ENCODE peak calls at places on chromosomes 5 and 9, in four cellular contexts. I is IMR-90, M is psoas muscle, U is Panc1. G is an unnamed sample. For H3K4me1, the result is how much of the 10 kb centered on the place peaks cover.

GRCh38 chr9:74125916-74126315 is 371.2 kb upstream of the RORB start:
- DNase-seq in I (no peak), M (no peak), U (no peak), G (no peak)

GRCh38 chr5:37197340-37198050 is 51.7 kb downstream of the CPLANE1 start:
- DNase-seq in I (peak), M (no peak), U (no peak), G (no peak)

GRCh38 chr9:113152699-113153098 is 1.9 kb downstream of the SLC31A2 start:
- DNase-seq in I (no peak), M (no peak), U (no peak), G (no peak)

GRCh38 chr5:135660826-135661555 is 82.2 kb upstream of the CXCL14 start:
- DNase-seq in I (no peak), M (no peak), U (no peak), G (no peak)

GRCh38 chr5:42985129-42986037 is 54.7 kb downstream of the ANXA2R start:
- DNase-seq in I (peak), M (no peak), U (peak), G (no peak)

GRCh38 chr5:120361941-120362340 is 102.2 kb upstream of the PRR16 start:
- DNase-seq in I (no peak), M (no peak), U (no peak), G (no peak)

GRCh38 chr5:9045946-9046345 is 499.9 kb downstream of the SEMA5A start:
- DNase-seq in I (no peak), M (no peak), U (no peak), G (no peak)

GRCh38 chr5:144315994-144316634 is 145.4 kb downstream of the KCTD16 start:
- DNase-seq in I (no peak), M (no peak), U (no peak), G (peak)

GRCh38 chr9:111914749-111915424 is 18.3 kb downstream of the UGCG start:
- DNase-seq in I (no peak), M (no peak), U (no peak), G (no peak)

GRCh38 chr9:125756499-125756898 is 9.3 kb downstream of the PBX3 start:
- DNase-seq in I (no peak), M (no peak), U (no peak), G (no peak)

GRCh38 chr9:136049451-136050265 is 45.4 kb downstream of the NACC2 start:
- DNase-seq in I (no peak), M (no peak), U (no peak), G (no peak)

GRCh38 chr5:54403121-54403520 is 52.4 kb upstream of the HSPB3 start:
- DNase-seq in I (no peak), M (no peak), U (no peak), G (no peak)

GRCh38 chr9:98222885-98223640 is 30.6 kb upstream of the CORO2A start:
- DNase-seq in I (peak), M (no peak), U (no peak), G (no peak)

GRCh38 chr9:73423891-73424290 is 272.2 kb downstream of the ANXA1 start:
- DNase-seq in I (no peak), M (no peak), U (no peak), G (no peak)

GRCh38 chr5:172380992-172381643 is 73.2 kb downstream of the SH3PXD2B start:
- DNase-seq in I (peak), M (peak), U (no peak), G (peak)

GRCh38 chr5:66897355-66897754 is 299.2 kb downstream of the CD180 start:
- DNase-seq in I (no peak), M (no peak), U (no peak), G (no peak)

GRCh38 chr5:72752909-72753308 is 63.6 kb upstream of the TNPO1 start:
- DNase-seq in I (no peak), M (no peak), U (no peak), G (no peak)

GRCh38 chr9:108708448-108708847 is 147.3 kb downstream of the ACTL7B start:
- DNase-seq in I (no peak), M (no peak), U (no peak), G (no peak)

GRCh38 chr5:164688437-164688836 is 1183.0 kb downstream of the MAT2B start:
- DNase-seq in I (no peak), M (no peak), U (no peak), G (no peak)

GRCh38 chr9:34715639-34716215 is 5.8 kb upstream of the CCL21 start:
- DNase-seq in I (no peak), M (no peak), U (no peak), G (no peak)

GRCh38 chr5:29796018-29796417 is 1397.5 kb upstream of the CDH6 start:
- DNase-seq in I (no peak), M (no peak), U (no peak), G (no peak)

GRCh38 chr9:35994959-35995358 is 37.0 kb upstream of the OR2S2 start:
- DNase-seq in I (no peak), M (no peak), U (no peak), G (no peak)

GRCh38 chr9:99142275-99142674 is 37.4 kb downstream of the TGFBR1 start:
- DNase-seq in I (no peak), M (no peak), U (no peak), G (no peak)

GRCh38 chr5:14449052-14449661 is 132.4 kb upstream of the OTULINL start:
- DNase-seq in I (peak), M (no peak), U (no peak), G (no peak)

GRCh38 chr5:83844320-83845068 is 123.8 kb upstream of the HAPLN1 start:
- DNase-seq in I (peak), M (no peak), U (no peak), G (no peak)

GRCh38 chr9:113558632-113559502 is 95.3 kb downstream of the RGS3 start:
- DNase-seq in I (peak), M (peak), U (no peak), G (peak)

GRCh38 chr5:139273322-139273571 is 20.3 kb upstream of the MATR3 start:
- DNase-seq in I (no peak), M (no peak), U (no peak), G (no peak)

GRCh38 chr5:139271201-139272027 is 22.1 kb upstream of the MATR3 start:
- DNase-seq in I (peak), M (no peak), U (no peak), G (no peak)

GRCh38 chr5:139273572-139274264 is 19.8 kb upstream of the MATR3 start:
- DNase-seq in I (peak), M (peak), U (no peak), G (peak)

GRCh38 chr5:139275536-139276297 is 17.8 kb upstream of the MATR3 start:
- DNase-seq in I (no peak), M (no peak), U (no peak), G (no peak)

DNA sequence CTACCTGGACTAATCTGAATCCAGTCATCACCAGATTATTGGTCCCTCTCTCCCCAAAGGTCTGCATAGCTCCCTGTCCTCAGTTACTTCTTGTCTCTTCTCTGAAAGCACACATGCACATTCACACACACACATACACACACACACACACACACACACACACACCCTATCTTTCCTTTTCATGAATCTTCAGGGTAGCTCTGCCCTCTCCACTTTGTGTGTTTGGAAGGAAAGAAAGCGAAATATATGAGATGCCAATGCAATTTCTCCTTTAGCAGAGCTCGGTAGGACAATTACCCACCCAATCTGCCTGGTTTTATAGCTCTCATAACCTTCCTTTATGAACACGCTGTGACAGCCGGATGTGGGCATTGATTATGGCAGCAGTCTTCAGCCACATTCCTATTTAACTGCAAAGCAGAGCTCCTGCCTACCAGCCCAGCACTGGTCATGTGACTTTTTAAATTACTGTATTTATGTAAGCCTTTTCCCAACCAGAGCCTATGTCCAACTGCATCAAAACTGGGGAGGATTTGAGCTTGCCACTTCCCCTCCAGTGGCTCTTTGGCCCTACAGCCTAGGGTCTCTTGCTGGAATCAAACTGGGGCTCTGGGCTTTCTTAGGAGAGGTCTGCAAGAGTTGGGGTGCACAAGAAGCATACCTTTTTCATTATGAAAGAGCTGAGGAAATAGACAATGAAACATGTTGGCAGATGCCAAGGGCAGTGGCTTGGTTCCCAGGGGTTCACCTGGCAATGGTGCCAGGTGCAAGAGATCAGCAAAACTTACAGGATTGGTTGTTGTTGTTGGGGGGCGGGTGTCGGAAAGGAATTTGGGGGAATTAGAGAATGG is 20.8 kb upstream of the MATR3 start:
- DNase-seq in I (peak), M (no peak), U (no peak), G (peak)
- H3K4me1 ChIP-seq in I (under half), M (half or more), U (under half), G (under half)

GRCh38 chr5:180787025-180787424 is 15.6 kb downstream of the MGAT1 start:
- DNase-seq in I (peak), M (no peak), U (no peak), G (no peak)

GRCh38 chr5:180785794-180786221 is 16.8 kb downstream of the MGAT1 start:
- DNase-seq in I (peak), M (no peak), U (no peak), G (no peak)

GRCh38 chr5:180790020-180790419 is 12.6 kb downstream of the MGAT1 start:
- DNase-seq in I (no peak), M (no peak), U (no peak), G (no peak)

GRCh38 chr5:180786398-180787005 is 16.1 kb downstream of the MGAT1 start:
- DNase-seq in I (no peak), M (no peak), U (no peak), G (no peak)

GRCh38 chr5:180787711-180788431 is 14.7 kb downstream of the MGAT1 start:
- DNase-seq in I (peak), M (no peak), U (no peak), G (no peak)
- H3K27ac ChIP-seq in I (peak), M (peak), U (no peak), G (peak)

GRCh38 chr5:95858661-95859326 is 36.3 kb upstream of the GLRX start:
- DNase-seq in I (peak), M (peak), U (peak), G (peak)
- H3K4me1 ChIP-seq in I (under half), M (half or more), U (under half), G (under half)

GRCh38 chr5:169781452-169782345 is 144.6 kb downstream of the DOCK2 start:
- DNase-seq in I (no peak), M (no peak), U (no peak), G (no peak)

GRCh38 chr5:169777112-169777511 is 140.0 kb downstream of the DOCK2 start:
- DNase-seq in I (no peak), M (no peak), U (no peak), G (no peak)

DNA sequence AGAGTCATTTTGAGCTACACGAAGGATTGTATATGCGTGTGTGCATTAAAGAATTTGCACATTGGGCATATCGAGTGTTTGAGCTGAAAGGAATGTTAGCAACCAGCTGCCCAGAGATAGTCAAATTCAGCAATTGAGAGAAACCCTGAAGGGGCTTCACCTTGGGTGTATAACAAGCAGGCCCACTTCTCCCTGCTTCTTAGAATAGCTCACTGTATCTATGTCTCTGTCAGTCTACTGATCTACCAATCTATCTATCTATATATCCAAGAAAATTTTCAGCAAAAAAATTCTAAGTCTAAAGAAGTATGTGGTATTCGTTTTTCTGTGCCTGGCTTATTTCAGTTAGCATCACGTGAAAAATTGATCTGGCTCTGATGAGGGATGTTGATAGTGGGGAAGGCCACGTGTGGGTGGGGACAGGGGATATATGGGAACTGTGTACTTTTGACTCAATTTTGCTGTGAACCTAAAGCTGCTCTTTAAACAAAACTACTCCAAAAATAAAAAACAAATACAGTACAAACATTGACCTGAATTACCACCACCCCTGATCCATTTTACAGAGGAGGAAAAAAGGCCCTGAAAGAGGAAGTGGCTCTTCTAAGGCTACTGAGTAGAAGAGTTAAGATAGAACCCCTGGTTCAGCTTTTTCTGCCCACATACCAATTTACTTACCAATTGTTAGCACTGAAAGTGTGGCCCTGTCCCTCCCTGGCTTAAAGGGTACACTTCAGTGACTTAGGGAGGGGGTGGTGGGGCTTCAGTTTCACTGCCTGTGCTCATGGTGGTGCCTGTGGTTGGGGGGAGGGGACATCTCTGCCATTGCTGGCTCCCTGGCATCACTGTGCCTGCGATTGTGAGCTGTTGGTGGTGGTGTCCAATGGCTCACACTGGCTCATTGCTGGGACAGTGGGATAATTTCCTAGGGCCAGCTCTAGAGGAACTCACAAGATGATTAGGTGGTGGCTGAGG is 141.8 kb downstream of the DOCK2 start:
- DNase-seq in I (no peak), M (no peak), U (no peak), G (no peak)
- H3K27ac ChIP-seq in I (no peak), M (no peak), U (no peak), G (no peak)

DNA sequence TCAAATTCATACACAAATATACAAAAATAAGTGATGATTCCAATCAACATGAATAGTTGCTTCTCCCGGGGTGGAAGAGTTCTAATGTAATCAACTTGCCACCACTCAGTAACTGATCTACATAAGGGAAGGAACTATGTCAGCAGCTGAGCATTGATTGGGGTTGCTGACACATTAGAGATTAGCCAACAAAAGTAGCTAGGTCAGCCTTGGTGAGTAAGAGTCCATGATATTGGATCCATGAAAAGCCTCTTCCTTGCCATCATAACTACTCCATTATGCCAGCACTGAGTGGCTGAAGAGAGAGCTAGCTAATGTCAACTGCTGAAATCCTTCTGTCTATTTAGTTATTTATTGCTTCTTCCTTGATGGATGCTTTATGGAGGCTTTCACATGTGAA is 309.8 kb downstream of the NFIB start:
- DNase-seq in I (no peak), M (no peak), U (no peak), G (no peak)
- H3K4me1 ChIP-seq in I (under half), M (under half), U (under half), G (under half)

DNA sequence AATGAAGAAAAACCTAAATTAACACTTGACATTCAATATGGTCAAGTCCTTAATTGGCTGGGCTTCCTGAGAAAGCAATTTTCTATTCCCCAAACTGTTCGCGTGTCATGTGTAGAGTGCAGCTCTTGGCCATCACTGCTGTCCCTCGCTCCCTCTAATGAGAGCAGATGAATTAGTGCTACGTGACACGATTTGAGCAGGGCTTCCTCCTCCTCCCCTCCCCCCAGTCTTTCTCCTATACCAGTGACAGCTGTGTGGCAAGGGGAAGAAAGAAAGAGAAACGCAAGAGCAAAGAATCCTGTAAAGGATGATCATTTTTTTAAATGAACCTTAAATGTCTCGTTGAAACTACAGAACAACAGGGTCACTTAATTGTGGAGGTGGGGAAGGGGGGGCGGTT is 159.6 kb downstream of the BNC2 start:
- DNase-seq in I (no peak), M (no peak), U (no peak), G (no peak)
- H3K27ac ChIP-seq in I (no peak), M (peak), U (peak), G (no peak)

DNA sequence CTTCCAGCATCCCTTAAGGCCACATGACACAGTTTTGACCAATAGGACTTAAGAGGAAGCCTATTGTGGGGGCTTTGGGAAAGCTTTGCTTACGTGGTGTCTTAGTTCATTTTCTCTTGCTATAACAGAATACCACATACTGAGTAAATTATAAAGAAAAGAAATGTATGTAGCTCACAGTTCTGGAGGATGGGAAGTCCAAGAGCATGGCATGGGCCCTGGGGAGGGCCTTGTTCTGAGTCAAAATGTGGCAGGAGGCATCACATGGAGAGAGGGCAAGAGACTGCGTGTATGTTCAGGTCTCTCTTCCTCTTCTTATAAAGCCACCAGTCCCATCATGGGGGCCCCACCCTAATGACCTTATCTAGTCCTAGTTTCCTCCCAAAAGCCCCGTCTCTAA is 68.6 kb upstream of the CPEB4 start:
- DNase-seq in I (no peak), M (no peak), U (no peak), G (no peak)
- H3K4me1 ChIP-seq in I (under half), M (under half), U (under half), G (under half)

GRCh38 chr5:38424237-38425080 is 132.0 kb downstream of the LIFR start:
- DNase-seq in I (no peak), M (no peak), U (no peak), G (no peak)

GRCh38 chr5:38422622-38423021 is 133.8 kb downstream of the LIFR start:
- DNase-seq in I (no peak), M (no peak), U (no peak), G (no peak)

GRCh38 chr5:38423536-38424178 is 132.8 kb downstream of the LIFR start:
- DNase-seq in I (no peak), M (no peak), U (no peak), G (no peak)

GRCh38 chr5:38426986-38427950 is 129.2 kb downstream of the LIFR start:
- DNase-seq in I (peak), M (no peak), U (no peak), G (no peak)

DNA sequence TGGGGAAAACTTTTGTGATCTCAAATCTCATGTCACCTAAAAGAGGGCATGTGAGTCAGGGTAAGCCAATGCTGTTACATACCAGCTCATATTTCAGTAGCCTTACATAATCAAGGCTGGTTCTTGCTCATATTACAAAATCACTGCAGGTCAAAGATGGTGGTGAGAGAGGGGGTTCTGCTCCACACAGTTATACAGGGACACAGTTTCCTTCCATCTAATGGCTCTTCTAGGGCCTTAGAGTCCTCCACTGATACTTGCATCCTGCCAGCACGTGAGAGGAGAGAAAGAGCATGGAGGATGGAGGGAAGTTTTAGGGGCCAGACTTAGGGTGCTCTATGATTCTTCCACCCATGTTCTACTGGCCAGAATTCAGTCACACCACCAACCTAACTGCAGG is 130.0 kb downstream of the LIFR start:
- DNase-seq in I (peak), M (no peak), U (no peak), G (no peak)
- H3K27ac ChIP-seq in I (no peak), M (no peak), U (no peak), G (no peak)